ENCODE peak calls at places on chromosomes 11 and 22, in seven cellular contexts. Y is H54; R is stimulated activated CD4-positive, alpha-beta T cell treated with anti-CD3 and anti-CD28 coated beads, Interleukin-12 subunit alpha, Interleukin-12 subunit beta, amount 100 ng/mL, for 4 hours; M is cerebellum; O is activated CD8-positive, alpha-beta memory T cell treated with anti-CD3 and anti-CD28 coated beads, Interleukin-2, amount 10 ng/mL, durations not matched to agents 7 days and 5 days; J is ELR; A is left ventricle myocardium superior. X is an unnamed sample.

GRCh38 chr22:49979587-49980264 is 19.2 kb downstream of the PIM3 start:
- DNase-seq in A (peak), J (peak), R (no peak), O (peak), Y (no peak), M (no peak), X (peak)

GRCh38 chr11:77193915-77194830 is 66.1 kb downstream of the MYO7A start:
- DNase-seq in M (no peak), R (no peak), O (no peak), J (no peak), Y (no peak), A (no peak), X (no peak)

GRCh38 chr11:33936057-33936456 is 44.2 kb upstream of the LMO2 start:
- DNase-seq in Y (no peak), O (no peak), A (no peak), R (no peak), J (no peak), M (no peak), X (no peak)

GRCh38 chr11:26626346-26626745 is 54.3 kb upstream of the MUC15 start:
- DNase-seq in J (no peak), O (no peak), M (no peak), R (no peak), Y (no peak), A (no peak), X (no peak)

GRCh38 chr11:64341851-64342791 is 2.1 kb downstream of the CCDC88B start:
- DNase-seq in A (peak), Y (peak), M (peak), O (peak), J (peak), R (peak), X (peak)

GRCh38 chr11:44945639-44946038 is 5.0 kb downstream of the TP53I11 start:
- DNase-seq in R (no peak), M (no peak), A (peak), O (no peak), Y (no peak), J (no peak), X (no peak)

GRCh38 chr22:32708835-32709234 is 92.7 kb upstream of the TIMP3 start:
- DNase-seq in J (peak), A (peak), M (no peak), R (no peak), Y (no peak), O (no peak), X (no peak)

GRCh38 chr11:65851083-65851579 is 6.8 kb downstream of the CFL1 start:
- DNase-seq in O (peak), J (peak), R (no peak), A (no peak), M (no peak), Y (no peak), X (peak)

GRCh38 chr11:47551086-47551485 is 1.8 kb downstream of the CELF1 start:
- DNase-seq in R (no peak), J (peak), O (no peak), M (peak), A (no peak), Y (no peak), X (peak)

GRCh38 chr11:99973993-99974392 is 713.1 kb upstream of the ARHGAP42 start:
- DNase-seq in R (no peak), Y (no peak), M (no peak), A (no peak), J (peak), O (no peak), X (no peak)

GRCh38 chr11:86558219-86558618 is 114.2 kb downstream of the ME3 start:
- DNase-seq in Y (no peak), R (no peak), J (no peak), O (no peak), A (no peak), M (no peak), X (no peak)

GRCh38 chr11:66081505-66081904 is 11.4 kb downstream of the PACS1 start:
- DNase-seq in Y (no peak), M (peak), J (peak), O (peak), R (peak), A (peak), X (peak)

GRCh38 chr11:111448420-111448819 is 63.8 kb downstream of the BTG4 start:
- DNase-seq in M (no peak), A (no peak), J (no peak), Y (no peak), O (no peak), R (no peak), X (no peak)

GRCh38 chr11:27381238-27381666 is 18.2 kb upstream of the CCDC34 start:
- DNase-seq in O (no peak), Y (no peak), J (no peak), M (no peak), R (no peak), A (no peak), X (no peak)

GRCh38 chr11:62108971-62109391 is 14.8 kb upstream of the INCENP start:
- DNase-seq in A (no peak), O (no peak), M (no peak), Y (no peak), R (no peak), J (peak), X (no peak)

GRCh38 chr11:68383976-68384501 is 71.6 kb downstream of the LRP5 start:
- DNase-seq in O (peak), A (peak), R (peak), Y (peak), M (peak), J (peak), X (peak)

GRCh38 chr11:85756401-85757200 is 54.3 kb downstream of the SYTL2 start:
- DNase-seq in Y (no peak), J (no peak), M (no peak), A (no peak), R (no peak), O (peak), X (peak)

GRCh38 chr11:2251138-2251537 is 19.2 kb downstream of the ASCL2 start:
- DNase-seq in M (no peak), Y (no peak), O (no peak), R (no peak), J (no peak), A (no peak), X (peak)

GRCh38 chr11:120556841-120557240 is 45.3 kb downstream of the GRIK4 start:
- DNase-seq in R (no peak), J (no peak), M (no peak), A (no peak), O (no peak), Y (no peak), X (no peak)

GRCh38 chr11:68266121-68266891 is 5.5 kb downstream of the C11orf24 start:
- DNase-seq in M (no peak), A (no peak), O (no peak), J (no peak), Y (no peak), R (no peak), X (no peak)

GRCh38 chr11:70532066-70532440 is 133.7 kb downstream of the CTTN start:
- DNase-seq in O (no peak), A (peak), M (no peak), Y (no peak), R (no peak), J (no peak), X (no peak)

GRCh38 chr11:115247404-115247803 is 256.8 kb downstream of the CADM1 start:
- DNase-seq in M (no peak), Y (no peak), J (no peak), R (no peak), A (no peak), O (no peak), X (no peak)

GRCh38 chr22:19815823-19816290 is 38.8 kb downstream of the GNB1L start:
- DNase-seq in O (peak), J (no peak), A (no peak), R (no peak), M (no peak), Y (no peak), X (no peak)

GRCh38 chr11:76859708-76860233 is 947 bp upstream of the ACER3 start:
- DNase-seq in Y (no peak), J (no peak), O (no peak), R (no peak), M (no peak), A (no peak), X (no peak)

GRCh38 chr11:30889116-30889765 is 303.1 kb upstream of the MPPED2 start:
- DNase-seq in A (no peak), R (no peak), M (no peak), J (peak), O (no peak), Y (no peak), X (no peak)

GRCh38 chr11:12552677-12553076 is 121.5 kb upstream of the TEAD1 start:
- DNase-seq in M (no peak), Y (no peak), O (no peak), J (no peak), R (no peak), A (no peak), X (no peak)

GRCh38 chr22:17931400-17931825 is 92.9 kb downstream of the MICAL3 start:
- DNase-seq in O (no peak), A (peak), J (no peak), R (no peak), M (peak), Y (no peak), X (no peak)

GRCh38 chr11:67286621-67287333 is 2.3 kb upstream of the ANKRD13D start:
- DNase-seq in O (no peak), J (no peak), A (peak), R (no peak), M (no peak), Y (no peak), X (peak)

X was measured in activated CD4-positive, alpha-beta T cell treated with anti-CD3 and anti-CD28 coated beads, Interleukin-2, amount 10 ng/mL, durations not matched to agents 24 days and 14 days.